ENCODE peak calls at places on chromosomes 16 and 17, in five cellular contexts. One of them, this sample, is unnamed.

GRCh38 chr16:71369494-71369893 is 11.0 kb downstream of the CALB2 start:
- DNase-seq in CD8-positive, alpha-beta memory T cell: no peak
- DNase-seq in ovary: no peak
- DNase-seq in breast epithelium: peak; percentile 30
- DNase-seq in heart left ventricle: no peak
- DNase-seq in this sample: no peak

GRCh38 chr16:24761526-24761925 is 32.1 kb downstream of the TNRC6A start:
- DNase-seq in breast epithelium: no peak
- DNase-seq in CD8-positive, alpha-beta memory T cell: no peak
- DNase-seq in ovary: peak; percentile 32
- DNase-seq in heart left ventricle: no peak
- DNase-seq in this sample: no peak

GRCh38 chr17:31167111-31167510 is 72.3 kb downstream of the NF1 start:
- DNase-seq in CD8-positive, alpha-beta memory T cell: no peak
- DNase-seq in heart left ventricle: no peak
- DNase-seq in breast epithelium: no peak
- DNase-seq in ovary: no peak
- DNase-seq in this sample: no peak

GRCh38 chr16:50269061-50269705 is 2.8 kb downstream of the ADCY7 start:
- DNase-seq in breast epithelium: no peak
- DNase-seq in ovary: no peak
- DNase-seq in CD8-positive, alpha-beta memory T cell: no peak
- DNase-seq in heart left ventricle: no peak
- DNase-seq in this sample: no peak

GRCh38 chr17:63015824-63016223 is 49.8 kb downstream of the TANC2 start:
- DNase-seq in ovary: no peak
- DNase-seq in CD8-positive, alpha-beta memory T cell: no peak
- DNase-seq in breast epithelium: no peak
- DNase-seq in heart left ventricle: no peak
- DNase-seq in this sample: no peak

GRCh38 chr16:77780378-77780837 is 8.0 kb upstream of the VAT1L start:
- DNase-seq in breast epithelium: no peak
- DNase-seq in heart left ventricle: no peak
- DNase-seq in ovary: no peak
- DNase-seq in CD8-positive, alpha-beta memory T cell: no peak
- DNase-seq in this sample: peak; percentile 95

GRCh38 chr17:63954402-63955063 is 18.2 kb downstream of the SCN4A start:
- DNase-seq in breast epithelium: no peak
- DNase-seq in ovary: no peak
- DNase-seq in CD8-positive, alpha-beta memory T cell: peak; percentile 35
- DNase-seq in heart left ventricle: no peak
- DNase-seq in this sample: no peak

GRCh38 chr17:17567631-17568030 is 23.9 kb downstream of the PEMT start:
- DNase-seq in breast epithelium: peak; percentile 62
- DNase-seq in heart left ventricle: peak; percentile 67
- DNase-seq in ovary: peak; percentile 74
- DNase-seq in CD8-positive, alpha-beta memory T cell: no peak
- DNase-seq in this sample: no peak

GRCh38 chr17:39812466-39812865 is 51.6 kb downstream of the IKZF3 start:
- DNase-seq in ovary: no peak
- DNase-seq in heart left ventricle: no peak
- DNase-seq in CD8-positive, alpha-beta memory T cell: no peak
- DNase-seq in breast epithelium: no peak
- DNase-seq in this sample: no peak

GRCh38 chr16:3131755-3132377 is 3.0 kb upstream of the ZNF213 start:
- DNase-seq in CD8-positive, alpha-beta memory T cell: no peak
- DNase-seq in breast epithelium: no peak
- DNase-seq in heart left ventricle: no peak
- DNase-seq in ovary: peak; percentile 36
- DNase-seq in this sample: peak; percentile 34

GRCh38 chr16:15544405-15544804 is 98.5 kb downstream of the MARF1 start:
- DNase-seq in ovary: no peak
- DNase-seq in heart left ventricle: no peak
- DNase-seq in CD8-positive, alpha-beta memory T cell: no peak
- DNase-seq in breast epithelium: no peak
- DNase-seq in this sample: no peak

GRCh38 chr17:75684924-75685323 is 17.8 kb downstream of the SAP30BP start:
- DNase-seq in CD8-positive, alpha-beta memory T cell: no peak
- DNase-seq in ovary: no peak
- DNase-seq in breast epithelium: no peak
- DNase-seq in heart left ventricle: no peak
- DNase-seq in this sample: no peak

GRCh38 chr17:61477204-61477834 is 25.1 kb downstream of the TBX4 start:
- DNase-seq in breast epithelium: no peak
- DNase-seq in heart left ventricle: no peak
- DNase-seq in CD8-positive, alpha-beta memory T cell: no peak
- DNase-seq in ovary: no peak
- DNase-seq in this sample: no peak

GRCh38 chr16:54647731-54648221 is 282.9 kb upstream of the IRX5 start:
- DNase-seq in heart left ventricle: no peak
- DNase-seq in breast epithelium: no peak
- DNase-seq in CD8-positive, alpha-beta memory T cell: no peak
- DNase-seq in ovary: no peak
- DNase-seq in this sample: no peak

GRCh38 chr16:46629331-46629843 is 8.2 kb upstream of the SHCBP1 start:
- DNase-seq in CD8-positive, alpha-beta memory T cell: no peak
- DNase-seq in heart left ventricle: no peak
- DNase-seq in breast epithelium: no peak
- DNase-seq in ovary: no peak
- DNase-seq in this sample: peak; percentile 63

GRCh38 chr17:31674305-31674704 is 184.7 kb downstream of the COPRS start:
- DNase-seq in breast epithelium: no peak
- DNase-seq in heart left ventricle: no peak
- DNase-seq in ovary: no peak
- DNase-seq in CD8-positive, alpha-beta memory T cell: no peak
- DNase-seq in this sample: peak; percentile 49

GRCh38 chr16:20867585-20867984 is 32.6 kb downstream of the DCUN1D3 start:
- DNase-seq in CD8-positive, alpha-beta memory T cell: no peak
- DNase-seq in ovary: no peak
- DNase-seq in breast epithelium: no peak
- DNase-seq in heart left ventricle: no peak
- DNase-seq in this sample: no peak

GRCh38 chr16:66539628-66540469 is 10.1 kb downstream of the TK2 start:
- DNase-seq in heart left ventricle: no peak
- DNase-seq in CD8-positive, alpha-beta memory T cell: no peak
- DNase-seq in ovary: no peak
- DNase-seq in breast epithelium: no peak
- DNase-seq in this sample: no peak

GRCh38 chr17:43768382-43768781 is 9.8 kb upstream of the SOST start:
- DNase-seq in breast epithelium: no peak
- DNase-seq in ovary: no peak
- DNase-seq in CD8-positive, alpha-beta memory T cell: no peak
- DNase-seq in heart left ventricle: peak; percentile 77
- DNase-seq in this sample: no peak

GRCh38 chr17:1617620-1618174 is 10.9 kb downstream of the SLC43A2 start:
- DNase-seq in ovary: peak; percentile 59
- DNase-seq in heart left ventricle: no peak
- DNase-seq in breast epithelium: no peak
- DNase-seq in CD8-positive, alpha-beta memory T cell: no peak
- DNase-seq in this sample: no peak

DNA sequence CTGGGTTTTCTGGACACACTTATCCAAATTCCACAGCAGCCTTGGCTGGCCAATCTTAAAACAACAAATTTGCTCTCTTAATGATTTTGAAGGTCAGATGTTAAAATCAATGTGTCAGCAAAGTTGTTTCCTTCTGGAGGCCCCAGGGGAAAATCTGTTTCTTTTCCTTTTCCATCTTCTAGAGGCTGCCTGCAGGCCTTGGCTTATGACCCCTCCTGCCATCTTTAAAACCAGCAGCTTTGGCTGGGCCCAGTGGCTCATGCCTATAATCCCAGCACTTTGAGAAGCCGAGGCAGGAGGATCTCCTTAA is 3.0 kb downstream of the LGALS9 start:
- DNase-seq in ovary: no peak
- DNase-seq in breast epithelium: no peak
- DNase-seq in CD8-positive, alpha-beta memory T cell: no peak
- DNase-seq in heart left ventricle: no peak
- DNase-seq in this sample: no peak
- H3K4me1 ChIP-seq in ovary: peaks cover 18% of the 10 kb centered on the region
- H3K4me1 ChIP-seq in breast epithelium: peaks cover 4% of the 10 kb centered on the region
- H3K4me1 ChIP-seq in CD8-positive, alpha-beta memory T cell: peaks cover 24% of the 10 kb centered on the region
- H3K4me1 ChIP-seq in heart left ventricle: peaks cover 26% of the 10 kb centered on the region
- H3K4me1 ChIP-seq in this sample: no peaks in the 10 kb centered on the region

DNA sequence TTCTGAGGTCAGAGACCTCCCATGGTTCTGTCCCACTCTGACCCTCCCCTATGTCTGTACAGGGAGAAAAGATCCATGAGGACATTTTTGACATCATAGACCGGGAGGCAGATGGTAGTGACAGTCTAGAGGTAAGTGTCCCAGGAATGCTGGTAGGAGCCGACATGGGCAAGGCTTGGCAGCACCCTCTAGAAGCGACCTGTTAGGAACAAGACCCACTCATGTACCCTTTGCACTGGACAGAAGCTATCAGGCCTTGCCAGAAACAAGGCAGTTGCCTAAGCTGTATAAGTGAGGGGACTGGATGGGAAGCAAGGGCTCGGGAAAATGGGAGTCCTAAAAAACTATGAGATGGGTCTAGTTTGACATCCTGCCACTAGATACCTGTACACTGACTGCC is 2.5 kb downstream of the TUBG1 start:
- DNase-seq in ovary: no peak
- DNase-seq in heart left ventricle: no peak
- DNase-seq in breast epithelium: no peak
- DNase-seq in CD8-positive, alpha-beta memory T cell: no peak
- DNase-seq in this sample: no peak
- H3K36me3 ChIP-seq in ovary: no peaks in the 10 kb centered on the region
- H3K36me3 ChIP-seq in heart left ventricle: peaks cover 13% of the 10 kb centered on the region
- H3K36me3 ChIP-seq in breast epithelium: no peaks in the 10 kb centered on the region
- H3K36me3 ChIP-seq in CD8-positive, alpha-beta memory T cell: peaks cover 20% of the 10 kb centered on the region
- H3K36me3 ChIP-seq in this sample: peaks cover 45% of the 10 kb centered on the region

GRCh38 chr17:3772764-3773163 is 28.2 kb downstream of the ITGAE start:
- DNase-seq in breast epithelium: no peak
- DNase-seq in CD8-positive, alpha-beta memory T cell: no peak
- DNase-seq in ovary: no peak
- DNase-seq in heart left ventricle: no peak
- DNase-seq in this sample: no peak
- H3K4me1 ChIP-seq in breast epithelium: no peaks in the 10 kb centered on the region
- H3K4me1 ChIP-seq in CD8-positive, alpha-beta memory T cell: peaks cover 32% of the 10 kb centered on the region
- H3K4me1 ChIP-seq in ovary: no peaks in the 10 kb centered on the region
- H3K4me1 ChIP-seq in heart left ventricle: no peaks in the 10 kb centered on the region
- H3K4me1 ChIP-seq in this sample: peaks cover 7% of the 10 kb centered on the region

GRCh38 chr17:56948491-56948890 is 12.4 kb downstream of the COIL start:
- DNase-seq in ovary: no peak
- DNase-seq in heart left ventricle: no peak
- DNase-seq in breast epithelium: no peak
- DNase-seq in CD8-positive, alpha-beta memory T cell: no peak
- DNase-seq in this sample: no peak
- H3K36me3 ChIP-seq in ovary: no peaks in the 10 kb centered on the region
- H3K36me3 ChIP-seq in heart left ventricle: peaks cover 10% of the 10 kb centered on the region
- H3K36me3 ChIP-seq in breast epithelium: peaks cover 6% of the 10 kb centered on the region
- H3K36me3 ChIP-seq in CD8-positive, alpha-beta memory T cell: peaks cover 26% of the 10 kb centered on the region
- H3K36me3 ChIP-seq in this sample: peaks cover 82% of the 10 kb centered on the region

DNA sequence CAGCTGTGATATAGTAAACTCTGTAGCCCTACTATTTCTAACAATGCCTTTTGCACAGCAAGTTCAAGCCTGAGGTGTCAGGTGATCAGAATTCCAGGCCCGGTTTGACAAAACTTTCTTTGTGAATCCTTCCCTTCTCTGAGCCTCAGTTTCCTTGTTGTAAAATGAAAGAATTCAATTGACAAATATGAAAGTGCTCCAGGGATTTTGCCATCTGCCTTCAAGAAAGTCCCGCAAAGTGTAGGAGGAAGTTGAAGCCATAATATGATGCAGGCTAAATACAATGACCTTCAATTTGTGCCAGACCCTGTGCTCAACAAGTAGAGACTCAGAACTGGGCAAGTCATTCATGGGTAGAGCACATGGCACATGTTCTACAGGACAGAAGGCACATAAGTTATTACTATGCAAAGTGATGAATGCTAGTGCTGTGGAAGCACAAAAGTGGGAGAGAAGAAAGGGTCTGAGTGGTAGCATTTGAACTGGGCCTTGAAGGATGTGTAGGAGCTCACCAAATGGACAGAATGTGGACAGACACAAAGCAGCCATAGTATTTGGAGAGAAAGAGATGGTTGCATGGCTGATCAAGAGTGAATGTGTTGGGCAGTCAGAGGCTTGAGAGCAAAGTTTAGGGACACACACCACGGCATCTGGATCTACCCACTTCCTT is 2.3 kb upstream of the SCIMP start:
- DNase-seq in breast epithelium: no peak
- DNase-seq in CD8-positive, alpha-beta memory T cell: no peak
- DNase-seq in ovary: no peak
- DNase-seq in heart left ventricle: no peak
- DNase-seq in this sample: no peak
- H3K4me1 ChIP-seq in breast epithelium: no peaks in the 10 kb centered on the region
- H3K4me1 ChIP-seq in CD8-positive, alpha-beta memory T cell: peaks cover 34% of the 10 kb centered on the region
- H3K4me1 ChIP-seq in ovary: no peaks in the 10 kb centered on the region
- H3K4me1 ChIP-seq in heart left ventricle: no peaks in the 10 kb centered on the region
- H3K4me1 ChIP-seq in this sample: no peaks in the 10 kb centered on the region

This sample was measured in SJSA1.